ENCODE peak calls at places on chromosomes 2 and 18, in ten cellular contexts. D is foreskin fibroblast, U is fibroblast of pulmonary artery, E is HFFc6, B is nephron progenitor cell, L is AG10803, P is cardiac muscle cell, Z is brain microvascular endothelial cell, C is body of pancreas, K is fibroblast of lung. A is an unnamed sample.

GRCh38 chr18:77062518-77063003 is 70.0 kb downstream of the MBP start:
- DNase-seq in E (no peak), C (no peak), U (peak; percentile 96), K (peak; percentile 74), L (peak; percentile 43), Z (peak; percentile 98), D (no peak), B (no peak), P (peak; percentile 95), A (no peak)

GRCh38 chr2:171362396-171362795 is 71.4 kb downstream of the METTL8 start:
- DNase-seq in C (no peak), K (no peak), B (no peak), U (no peak), L (no peak), E (no peak), Z (no peak), P (no peak), D (no peak), A (no peak)

GRCh38 chr2:99451686-99452085 is 38.1 kb downstream of the REV1 start:
- DNase-seq in B (no peak), E (no peak), Z (no peak), D (no peak), U (no peak), L (no peak), K (no peak), P (no peak), C (no peak), A (no peak)

GRCh38 chr2:23904692-23905091 is 22.2 kb downstream of the ATAD2B start:
- DNase-seq in K (peak; percentile 70), D (no peak), C (no peak), Z (peak; percentile 28), B (no peak), E (peak; percentile 62), L (peak; percentile 68), U (peak; percentile 47), P (peak; percentile 33), A (no peak)

GRCh38 chr2:105104208-105104731 is 66.4 kb downstream of the MRPS9 start:
- DNase-seq in C (no peak), U (no peak), B (no peak), P (peak; percentile 8), E (peak; percentile 64), K (peak; percentile 47), D (peak; percentile 73), L (peak; percentile 64), Z (peak; percentile 23), A (no peak)

GRCh38 chr2:66693007-66693965 is 258.4 kb downstream of the MEIS1 start:
- DNase-seq in U (no peak), E (no peak), C (no peak), Z (no peak), B (no peak), K (peak; percentile 42), P (no peak), L (no peak), D (no peak), A (no peak)

GRCh38 chr18:23135679-23136325 is 517 bp downstream of the CABLES1 start:
- DNase-seq in K (no peak), C (peak; percentile 18), L (no peak), P (peak; percentile 54), B (peak; percentile 63), E (no peak), Z (no peak), U (peak; percentile 42), D (peak; percentile 29), A (peak; percentile 67)

GRCh38 chr2:234372506-234372905 is 124.4 kb downstream of the ARL4C start:
- DNase-seq in B (no peak), U (no peak), C (no peak), Z (no peak), E (no peak), P (no peak), D (no peak), L (no peak), K (no peak), A (no peak)

GRCh38 chr2:25740810-25741381 is 67.5 kb upstream of the DTNB start:
- DNase-seq in L (peak; percentile 34), C (peak; percentile 57), Z (peak; percentile 20), P (peak; percentile 48), D (no peak), U (no peak), E (no peak), B (no peak), K (no peak), A (no peak)

GRCh38 chr2:70086838-70087702 is at the start of gene PCBP1:
- DNase-seq in Z (peak; percentile 87), D (peak; percentile 90), C (peak; percentile 96), U (peak; percentile 96), P (peak; percentile 96), L (peak; percentile 95), K (peak; percentile 98), E (peak; percentile 89), B (peak; percentile 96), A (peak; percentile 96)

GRCh38 chr2:59959944-59960343 is 593.5 kb downstream of the BCL11A start:
- DNase-seq in E (no peak), U (no peak), D (no peak), L (no peak), Z (no peak), C (no peak), K (no peak), B (no peak), P (no peak), A (no peak)

GRCh38 chr2:30218814-30219213 is 12.5 kb upstream of the LBH start:
- DNase-seq in U (no peak), D (no peak), L (no peak), E (no peak), Z (no peak), B (no peak), K (no peak), C (no peak), P (no peak), A (no peak)

GRCh38 chr2:150426315-150426714 is 61.2 kb downstream of the RND3 start:
- DNase-seq in L (no peak), K (no peak), P (no peak), E (no peak), C (no peak), Z (no peak), B (no peak), D (no peak), U (no peak), A (no peak)

GRCh38 chr2:10985901-10986535 is 74.3 kb downstream of the KCNF1 start:
- DNase-seq in B (no peak), E (no peak), D (no peak), Z (no peak), K (no peak), L (no peak), P (no peak), U (no peak), C (no peak), A (no peak)

GRCh38 chr18:40612356-40612755 is 1342.7 kb upstream of the PIK3C3 start:
- DNase-seq in K (no peak), L (no peak), U (no peak), C (no peak), P (no peak), B (no peak), D (no peak), E (no peak), Z (no peak), A (no peak)

DNA sequence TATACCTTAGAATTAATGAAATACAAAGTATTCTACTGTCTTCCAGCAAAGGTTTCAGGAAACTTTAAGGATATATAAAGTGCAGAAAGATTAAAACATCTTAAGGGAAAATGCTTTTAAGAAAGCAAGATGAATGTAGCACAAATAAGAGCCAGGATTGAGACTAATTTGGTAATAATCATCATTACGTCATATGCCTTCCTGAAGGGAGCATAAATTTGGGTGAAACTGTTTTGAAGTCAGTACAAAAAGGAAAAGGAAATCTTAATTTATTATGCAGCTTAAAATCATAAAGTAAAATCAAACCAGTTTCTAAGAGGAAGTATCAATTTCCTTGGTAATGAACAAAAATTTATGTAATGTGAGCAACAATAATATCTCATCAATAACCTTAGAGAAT is 221.7 kb downstream of the CTNNA2 start:
- DNase-seq in Z (no peak), K (no peak), P (no peak), C (no peak), L (no peak), U (no peak), B (no peak), D (no peak), E (no peak), A (no peak)
- TF ChIP-seq CTCF in Z (no peak), K (no peak), P (no peak), C (no peak), L (no peak), U (no peak), B (no peak), D (no peak), E (no peak), A (no peak)

GRCh38 chr18:12934454-12935071 is 13.2 kb upstream of the SEH1L start:
- DNase-seq in B (peak; percentile 83), P (peak; percentile 91), D (peak; percentile 78), K (peak; percentile 85), L (peak; percentile 82), Z (peak; percentile 84), U (peak; percentile 90), E (peak; percentile 79), C (peak; percentile 87), A (peak; percentile 85)
- TF ChIP-seq CTCF in B (peak; percentile 94), P (peak; percentile 97), D (peak; percentile 93), K (peak; percentile 98), L (peak; percentile 98), Z (peak; percentile 98), U (peak; percentile 97), E (peak; percentile 93), C (peak; percentile 89), A (peak; percentile 60)

DNA sequence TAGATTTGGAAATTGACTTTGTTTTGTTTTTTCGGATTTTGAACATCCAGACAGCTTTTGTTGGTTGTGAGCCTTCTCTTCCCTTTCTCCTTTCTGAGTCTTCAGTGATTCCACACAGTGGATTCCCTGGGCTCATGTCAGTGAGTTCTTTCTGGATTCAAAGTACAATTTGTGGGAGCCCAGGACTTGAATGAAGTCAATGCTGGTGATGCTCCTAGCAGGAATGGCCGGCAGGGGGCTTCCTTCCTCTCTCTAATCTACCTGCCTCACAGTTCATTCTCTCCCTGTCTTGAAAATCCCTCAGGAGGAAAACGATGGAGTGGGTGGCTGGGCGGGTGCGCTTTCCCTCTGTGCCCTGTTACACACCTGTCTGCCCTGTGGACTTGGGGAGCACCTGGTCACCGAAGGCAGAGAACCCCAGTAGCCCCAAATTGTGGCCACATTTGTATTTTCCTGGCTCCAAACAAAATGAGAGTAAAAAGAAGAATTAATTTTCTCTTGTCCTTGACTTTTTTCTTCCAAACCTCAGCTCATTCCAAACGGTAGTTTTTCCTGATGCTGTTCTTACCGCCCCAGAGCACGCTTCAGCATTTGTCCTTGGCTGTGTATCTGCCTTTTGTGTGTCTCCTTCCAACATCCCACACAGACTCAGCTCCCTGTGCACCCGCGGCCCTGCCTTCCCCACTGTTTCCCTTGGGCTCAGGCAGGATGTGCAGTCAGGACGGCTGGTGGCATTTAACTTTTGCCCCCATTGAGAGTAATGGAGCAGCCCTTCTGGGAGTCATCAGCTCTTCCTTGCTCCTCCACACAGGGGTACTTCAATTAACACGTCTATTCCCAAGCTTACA is 86.6 kb downstream of the MARCO start:
- DNase-seq in Z (peak; percentile 22), B (peak; percentile 51), L (peak; percentile 17), E (peak; percentile 32), K (peak; percentile 16), D (peak; percentile 15), U (peak; percentile 48), P (peak; percentile 43), C (peak; percentile 30), A (peak; percentile 47)
- TF ChIP-seq CTCF in Z (peak; percentile 63), B (peak; percentile 54), L (peak; percentile 58), E (peak; percentile 80), K (peak; percentile 47), D (peak; percentile 55), U (peak; percentile 60), P (peak; percentile 61), C (peak; percentile 26), A (peak; percentile 49)

DNA sequence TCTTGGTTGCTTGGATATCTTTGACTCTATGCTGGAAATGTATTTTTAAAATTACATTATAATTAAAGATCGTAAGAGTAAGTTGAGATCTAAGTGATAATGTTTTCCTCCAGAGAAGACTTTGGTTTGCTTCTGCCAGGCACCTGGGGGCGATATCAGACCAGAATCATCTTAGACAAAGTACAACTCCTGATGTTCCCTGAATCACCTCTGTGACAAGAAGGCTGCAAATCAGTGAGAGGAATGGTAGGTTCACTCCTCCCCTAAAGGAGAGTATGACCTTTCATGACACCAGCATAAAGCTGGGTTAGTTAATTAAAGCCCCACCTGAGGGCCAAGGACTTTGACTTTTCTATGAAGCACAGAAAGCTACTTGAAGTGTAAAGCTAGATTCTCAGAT is 114.4 kb upstream of the DTNA start:
- DNase-seq in L (peak; percentile 22), C (no peak), K (peak; percentile 61), U (peak; percentile 38), B (peak; percentile 9), E (peak; percentile 17), Z (peak; percentile 11), D (peak; percentile 40), P (peak; percentile 27), A (no peak)
- TF ChIP-seq CTCF in L (peak; percentile 51), C (peak; percentile 23), K (peak; percentile 54), U (peak; percentile 33), B (peak; percentile 16), E (no peak), Z (peak; percentile 63), D (peak; percentile 49), P (peak; percentile 20), A (no peak)